ENCODE peak calls at places on chromosomes 12 and 14, in nine cellular contexts. One of them, this sample, is unnamed.

GRCh38 chr12:130675791-130676190 is 40.3 kb downstream of the RIMBP2 start:
- DNase-seq in neural progenitor cell: no peak
- DNase-seq in IMR-90: no peak
- DNase-seq in substantia nigra: no peak
- DNase-seq in cardiac muscle cell: no peak
- DNase-seq in mammary epithelial cell: no peak
- DNase-seq in head of caudate nucleus: no peak
- DNase-seq in GM23248: no peak
- DNase-seq in stimulated activated CD4-positive, alpha-beta T cell treated with anti-CD3 and anti-CD28 coated beads, Interleukin-1b, Interleukin-23, amount 100 ng/mL, for 48 hours: no peak
- DNase-seq in this sample: no peak

GRCh38 chr12:64532734-64533351 is 77.5 kb upstream of the RASSF3 start:
- DNase-seq in neural progenitor cell: no peak
- DNase-seq in IMR-90: no peak
- DNase-seq in substantia nigra: no peak
- DNase-seq in cardiac muscle cell: no peak
- DNase-seq in mammary epithelial cell: no peak
- DNase-seq in head of caudate nucleus: no peak
- DNase-seq in GM23248: no peak
- DNase-seq in stimulated activated CD4-positive, alpha-beta T cell treated with anti-CD3 and anti-CD28 coated beads, Interleukin-1b, Interleukin-23, amount 100 ng/mL, for 48 hours: no peak
- DNase-seq in this sample: no peak

GRCh38 chr14:23398348-23398747 is 9.7 kb downstream of the MYH6 start:
- DNase-seq in neural progenitor cell: no peak
- DNase-seq in IMR-90: no peak
- DNase-seq in substantia nigra: no peak
- DNase-seq in cardiac muscle cell: peak; percentile 32
- DNase-seq in mammary epithelial cell: no peak
- DNase-seq in head of caudate nucleus: no peak
- DNase-seq in GM23248: no peak
- DNase-seq in stimulated activated CD4-positive, alpha-beta T cell treated with anti-CD3 and anti-CD28 coated beads, Interleukin-1b, Interleukin-23, amount 100 ng/mL, for 48 hours: no peak
- DNase-seq in this sample: no peak

GRCh38 chr14:97459180-97459579 is 662.0 kb downstream of the VRK1 start:
- DNase-seq in neural progenitor cell: no peak
- DNase-seq in IMR-90: no peak
- DNase-seq in substantia nigra: no peak
- DNase-seq in cardiac muscle cell: no peak
- DNase-seq in mammary epithelial cell: no peak
- DNase-seq in head of caudate nucleus: no peak
- DNase-seq in GM23248: no peak
- DNase-seq in stimulated activated CD4-positive, alpha-beta T cell treated with anti-CD3 and anti-CD28 coated beads, Interleukin-1b, Interleukin-23, amount 100 ng/mL, for 48 hours: peak; percentile 22
- DNase-seq in this sample: no peak

GRCh38 chr12:8629486-8630033 is 16.9 kb upstream of the AICDA start:
- DNase-seq in neural progenitor cell: no peak
- DNase-seq in IMR-90: no peak
- DNase-seq in substantia nigra: no peak
- DNase-seq in cardiac muscle cell: peak; percentile 44
- DNase-seq in mammary epithelial cell: peak; percentile 68
- DNase-seq in head of caudate nucleus: no peak
- DNase-seq in GM23248: peak; percentile 72
- DNase-seq in stimulated activated CD4-positive, alpha-beta T cell treated with anti-CD3 and anti-CD28 coated beads, Interleukin-1b, Interleukin-23, amount 100 ng/mL, for 48 hours: no peak
- DNase-seq in this sample: no peak

GRCh38 chr12:124569375-124570148 is 2.1 kb upstream of the NCOR2 start:
- DNase-seq in neural progenitor cell: no peak
- DNase-seq in IMR-90: no peak
- DNase-seq in substantia nigra: no peak
- DNase-seq in cardiac muscle cell: no peak
- DNase-seq in mammary epithelial cell: no peak
- DNase-seq in head of caudate nucleus: no peak
- DNase-seq in GM23248: no peak
- DNase-seq in stimulated activated CD4-positive, alpha-beta T cell treated with anti-CD3 and anti-CD28 coated beads, Interleukin-1b, Interleukin-23, amount 100 ng/mL, for 48 hours: no peak
- DNase-seq in this sample: no peak

GRCh38 chr12:121560392-121561021 is 20.3 kb downstream of the KDM2B start:
- DNase-seq in neural progenitor cell: no peak
- DNase-seq in IMR-90: no peak
- DNase-seq in substantia nigra: no peak
- DNase-seq in cardiac muscle cell: no peak
- DNase-seq in mammary epithelial cell: no peak
- DNase-seq in head of caudate nucleus: no peak
- DNase-seq in GM23248: no peak
- DNase-seq in stimulated activated CD4-positive, alpha-beta T cell treated with anti-CD3 and anti-CD28 coated beads, Interleukin-1b, Interleukin-23, amount 100 ng/mL, for 48 hours: no peak
- DNase-seq in this sample: no peak

GRCh38 chr14:31420319-31421081 is at the start of gene HEATR5A:
- DNase-seq in neural progenitor cell: peak; percentile 98
- DNase-seq in IMR-90: peak; percentile 94
- DNase-seq in substantia nigra: peak; percentile 94
- DNase-seq in cardiac muscle cell: peak; percentile 97
- DNase-seq in mammary epithelial cell: peak; percentile 94
- DNase-seq in head of caudate nucleus: peak; percentile 94
- DNase-seq in GM23248: peak; percentile 99
- DNase-seq in stimulated activated CD4-positive, alpha-beta T cell treated with anti-CD3 and anti-CD28 coated beads, Interleukin-1b, Interleukin-23, amount 100 ng/mL, for 48 hours: peak; percentile 89
- DNase-seq in this sample: peak; percentile 85

This sample was measured in NCI-H446.